ENCODE peak calls at places on chromosomes 11 and 22, in four cellular contexts. One of them, this sample, is unnamed.

GRCh38 chr22:39254789-39255298 is 10.1 kb upstream of the PDGFB start:
- DNase-seq in activated CD8-positive, alpha-beta memory T cell treated with anti-CD3 and anti-CD28 coated beads, Interleukin-2, amount 50 U/mL, for 48 hours: peak
- DNase-seq in NCI-H187: no peak
- DNase-seq in endodermal cell: peak
- DNase-seq in this sample: no peak

GRCh38 chr11:118744001-118744400 is 47.0 kb downstream of the DDX6 start:
- DNase-seq in activated CD8-positive, alpha-beta memory T cell treated with anti-CD3 and anti-CD28 coated beads, Interleukin-2, amount 50 U/mL, for 48 hours: no peak
- DNase-seq in NCI-H187: no peak
- DNase-seq in endodermal cell: no peak
- DNase-seq in this sample: no peak

GRCh38 chr11:2178906-2179494 is 7.4 kb upstream of the TH start:
- DNase-seq in activated CD8-positive, alpha-beta memory T cell treated with anti-CD3 and anti-CD28 coated beads, Interleukin-2, amount 50 U/mL, for 48 hours: no peak
- DNase-seq in NCI-H187: no peak
- DNase-seq in endodermal cell: no peak
- DNase-seq in this sample: no peak

GRCh38 chr11:72471005-72471898 is 36.9 kb upstream of the CLPB start:
- DNase-seq in activated CD8-positive, alpha-beta memory T cell treated with anti-CD3 and anti-CD28 coated beads, Interleukin-2, amount 50 U/mL, for 48 hours: peak
- DNase-seq in NCI-H187: peak
- DNase-seq in endodermal cell: peak
- DNase-seq in this sample: peak

GRCh38 chr11:108370315-108370714 is 97.0 kb downstream of the C11orf65 start:
- DNase-seq in activated CD8-positive, alpha-beta memory T cell treated with anti-CD3 and anti-CD28 coated beads, Interleukin-2, amount 50 U/mL, for 48 hours: no peak
- DNase-seq in NCI-H187: no peak
- DNase-seq in endodermal cell: no peak
- DNase-seq in this sample: no peak

GRCh38 chr11:115623021-115623451 is 118.8 kb upstream of the CADM1 start:
- DNase-seq in activated CD8-positive, alpha-beta memory T cell treated with anti-CD3 and anti-CD28 coated beads, Interleukin-2, amount 50 U/mL, for 48 hours: no peak
- DNase-seq in NCI-H187: no peak
- DNase-seq in endodermal cell: no peak
- DNase-seq in this sample: no peak

GRCh38 chr11:19947521-19948114 is 212.7 kb downstream of the DBX1 start:
- DNase-seq in activated CD8-positive, alpha-beta memory T cell treated with anti-CD3 and anti-CD28 coated beads, Interleukin-2, amount 50 U/mL, for 48 hours: no peak
- DNase-seq in NCI-H187: no peak
- DNase-seq in endodermal cell: no peak
- DNase-seq in this sample: no peak

GRCh38 chr11:105236631-105237030 is 97.1 kb upstream of the CARD18 start:
- DNase-seq in activated CD8-positive, alpha-beta memory T cell treated with anti-CD3 and anti-CD28 coated beads, Interleukin-2, amount 50 U/mL, for 48 hours: no peak
- DNase-seq in NCI-H187: no peak
- DNase-seq in endodermal cell: no peak
- DNase-seq in this sample: no peak

This sample was measured in NCI-H1417 treated with DMSO at 0.1 percent for 48 hours.